ENCODE peak calls at places on chromosomes 13 and 19, in seven cellular contexts. F, I, U, K, V, M and W are unnamed samples.

GRCh38 chr13:28355822-28356371 is 139.0 kb downstream of the FLT1 start:
- DNase-seq in I (peak), F (no peak), M (peak), V (no peak), U (no peak), K (peak), W (peak)

GRCh38 chr19:28727133-28727834 is 485.7 kb downstream of the UQCRFS1 start:
- DNase-seq in M (no peak), I (no peak), F (no peak), V (no peak), K (peak), U (peak), W (no peak)

GRCh38 chr13:97401421-97401820 is 32.5 kb upstream of the RAP2A start:
- DNase-seq in K (no peak), F (no peak), I (no peak), U (no peak), M (no peak), V (no peak), W (no peak)

GRCh38 chr19:6032827-6033226 is 54.9 kb upstream of the RANBP3 start:
- DNase-seq in K (no peak), U (no peak), M (no peak), F (no peak), I (no peak), V (peak), W (no peak)

GRCh38 chr13:94988654-94989053 is 276.3 kb upstream of the SOX21 start:
- DNase-seq in K (no peak), V (no peak), U (no peak), F (no peak), M (no peak), I (no peak), W (no peak)

GRCh38 chr19:38869160-38869835 is 8.8 kb downstream of the RINL start:
- DNase-seq in F (no peak), M (no peak), I (no peak), U (peak), K (no peak), V (peak), W (no peak)

GRCh38 chr13:77832339-77833100 is 86.1 kb downstream of the EDNRB start:
- DNase-seq in I (peak), M (peak), K (peak), V (no peak), F (no peak), U (no peak), W (peak)

GRCh38 chr19:6576869-6577281 is 14.1 kb downstream of the CD70 start:
- DNase-seq in U (no peak), V (no peak), K (no peak), M (no peak), I (no peak), F (no peak), W (no peak)

GRCh38 chr13:110981379-110981778 is 66.5 kb upstream of the ANKRD10 start:
- DNase-seq in K (no peak), I (no peak), F (no peak), M (no peak), U (no peak), V (no peak), W (no peak)
- H3K4me3 ChIP-seq in K (no peak), I (no peak), F (no peak), M (no peak), U (no peak), V (no peak), W (no peak)

DNA sequence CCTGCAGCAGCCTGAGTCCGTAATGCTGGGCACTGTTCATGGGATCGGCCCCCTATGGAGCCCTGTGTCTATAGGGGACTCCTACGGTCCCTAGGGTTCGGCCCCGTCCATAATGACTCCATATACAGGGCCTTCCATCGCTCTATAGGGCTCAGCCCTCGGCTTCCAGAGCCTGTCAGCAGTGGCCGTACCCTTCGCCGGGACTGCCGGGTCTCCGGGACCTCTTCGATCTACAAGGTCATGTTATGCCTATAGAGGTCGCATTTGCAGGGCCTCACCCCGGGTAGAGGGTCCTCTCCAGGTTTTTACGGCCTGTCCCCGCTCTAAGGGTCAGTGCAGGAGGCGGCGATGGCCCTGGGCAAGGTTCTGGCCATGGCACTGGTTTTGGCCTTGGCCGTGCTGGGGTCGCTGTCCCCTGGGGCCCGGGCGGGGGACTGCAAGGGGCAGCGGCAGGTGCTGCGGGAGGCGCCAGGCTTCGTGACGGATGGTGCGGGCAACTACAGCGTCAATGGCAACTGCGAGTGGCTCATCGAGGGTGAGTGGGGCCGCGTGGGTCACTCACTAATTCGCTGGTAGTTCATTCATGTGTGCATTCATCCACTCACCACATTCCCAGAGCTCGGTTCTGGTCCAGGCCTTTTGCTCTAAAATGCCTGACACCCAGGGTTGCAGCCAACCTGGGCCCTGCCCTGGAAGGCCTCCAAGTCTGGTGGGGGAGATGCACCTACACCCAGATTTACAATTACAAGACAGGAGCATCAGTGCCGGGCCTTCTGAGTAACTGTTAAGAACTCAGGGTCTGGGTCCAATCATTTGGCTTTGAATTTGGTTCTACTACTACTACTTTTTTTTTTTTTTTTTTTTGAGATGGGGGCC is 699 bp downstream of the MEGF8 start:
- DNase-seq in M (no peak), V (no peak), I (no peak), F (no peak), K (no peak), U (no peak), W (no peak)
- TF ChIP-seq CTCF in M (no peak), V (no peak), I (peak), F (no peak), K (no peak), U (no peak), W (no peak)

GRCh38 chr19:44810555-44811447 is 1.9 kb downstream of the BCAM start:
- DNase-seq in K (no peak), V (no peak), M (no peak), U (no peak), F (no peak), I (no peak), W (no peak)
- H3K4me3 ChIP-seq in K (no peak), V (no peak), M (no peak), U (peak), F (no peak), I (no peak), W (no peak)

GRCh38 chr19:52566121-52566520 is 4.0 kb upstream of the ZNF701 start:
- DNase-seq in K (no peak), M (no peak), U (no peak), V (no peak), F (no peak), I (no peak), W (no peak)

GRCh38 chr19:52567921-52568320 is 2.2 kb upstream of the ZNF701 start:
- DNase-seq in M (no peak), K (no peak), F (no peak), U (no peak), I (no peak), V (no peak), W (no peak)

GRCh38 chr19:52566588-52566987 is 3.5 kb upstream of the ZNF701 start:
- DNase-seq in K (peak), U (no peak), M (peak), F (no peak), I (peak), V (no peak), W (peak)

GRCh38 chr19:52570005-52570861 is at the start of gene ZNF701:
- DNase-seq in V (peak), K (peak), F (peak), M (peak), U (peak), I (peak), W (peak)
- TF ChIP-seq CTCF in V (peak), K (peak), F (peak), M (peak), U (peak), I (no peak), W (peak)

DNA sequence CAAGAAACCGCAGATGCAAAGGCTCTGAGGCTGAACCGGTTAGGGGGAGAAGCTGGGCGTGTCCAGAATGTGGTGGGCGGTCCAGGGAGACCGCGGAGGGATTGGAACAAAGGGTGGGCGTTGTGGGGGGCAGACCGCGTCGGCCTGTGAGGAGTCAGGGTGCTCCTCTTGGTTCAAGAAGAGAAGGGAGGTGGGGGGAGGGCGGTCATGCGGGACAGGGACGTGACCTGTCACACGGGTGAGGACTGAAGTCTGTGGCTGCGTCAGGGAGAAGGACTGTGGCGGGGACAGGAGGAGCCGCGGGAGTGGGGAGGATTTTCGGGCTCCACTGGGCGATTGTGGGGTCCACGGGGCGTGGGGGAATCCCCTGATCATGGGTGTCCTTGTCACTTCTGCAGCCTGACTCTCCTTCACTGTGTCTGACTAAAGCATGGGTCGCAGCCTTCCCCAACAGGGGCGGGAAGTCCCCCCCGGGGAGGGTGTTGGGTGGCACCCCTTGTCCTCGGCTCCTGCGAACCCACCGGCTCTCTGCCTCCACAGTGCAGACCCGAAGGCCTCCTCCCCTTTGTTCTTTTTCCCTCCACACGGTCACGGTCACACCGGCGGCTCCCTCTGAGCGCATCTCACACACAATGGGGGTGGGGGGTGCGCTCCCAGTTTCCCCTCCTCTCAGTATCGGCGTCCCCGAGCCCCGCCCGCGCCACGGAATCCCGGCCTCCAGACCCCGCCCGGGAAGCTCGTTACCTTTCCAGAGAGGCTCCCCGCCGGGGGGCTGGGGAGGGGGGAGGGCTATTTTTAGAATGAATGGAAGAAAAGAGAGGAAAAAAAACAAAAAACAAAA is 16.4 kb upstream of the KCNN1 start:
- DNase-seq in M (no peak), F (no peak), U (no peak), V (no peak), I (no peak), K (no peak), W (no peak)
- H3K4me3 ChIP-seq in M (no peak), F (no peak), U (no peak), V (no peak), I (no peak), K (no peak), W (no peak)